ENCODE peak calls at places on chromosomes 7 and 10, in four cellular contexts. A is K562, I is GM12878, J is HL-60. B is an unnamed sample.

GRCh38 chr7:123533553-123533917 is 860 bp downstream of the IQUB start:
- DNase-seq in A (no peak), I (no peak), J (no peak), B (no peak)

GRCh38 chr10:36172054-36172531 is 530.0 kb upstream of the FZD8 start:
- DNase-seq in A (no peak), I (no peak), J (no peak), B (no peak)

GRCh38 chr7:116776610-116777289 is 85.6 kb upstream of the CAPZA2 start:
- DNase-seq in A (no peak), I (peak; percentile 13), J (no peak), B (no peak)

GRCh38 chr10:78798976-78799730 is 269.6 kb upstream of the ZMIZ1 start:
- DNase-seq in A (no peak), I (no peak), J (no peak), B (no peak)

GRCh38 chr7:157469181-157470016 is 132.6 kb downstream of the DNAJB6 start:
- DNase-seq in A (no peak), I (no peak), J (no peak), B (no peak)

GRCh38 chr10:17562572-17562971 is 54.6 kb downstream of the HACD1 start:
- DNase-seq in A (no peak), I (no peak), J (no peak), B (no peak)

GRCh38 chr10:3348561-3348960 is 176.0 kb upstream of the PITRM1 start:
- DNase-seq in A (no peak), I (no peak), J (no peak), B (no peak)

GRCh38 chr10:75405201-75406143 is 3.9 kb upstream of the ZNF503 start:
- DNase-seq in A (no peak), I (no peak), J (no peak), B (no peak)

GRCh38 chr10:15352818-15353217 is 18.3 kb downstream of the FAM171A1 start:
- DNase-seq in A (no peak), I (no peak), J (no peak), B (no peak)

GRCh38 chr7:105707967-105708580 is 126.8 kb upstream of the EFCAB10 start:
- DNase-seq in A (no peak), I (no peak), J (no peak), B (no peak)

GRCh38 chr10:63466168-63466935 is 575 bp upstream of the JMJD1C start:
- DNase-seq in A (peak; percentile 16), I (no peak), J (no peak), B (peak; percentile 19)

GRCh38 chr7:32059289-32060045 is 10.7 kb downstream of the PDE1C start:
- DNase-seq in A (no peak), I (no peak), J (no peak), B (no peak)

GRCh38 chr10:80137926-80138325 is 5.4 kb downstream of the PLAC9 start:
- DNase-seq in A (no peak), I (no peak), J (no peak), B (no peak)
- TF ChIP-seq SPI1 in A (no peak), I (no peak), J (no peak), B (no peak)

GRCh38 chr7:112362053-112362650 is 88.1 kb upstream of the IFRD1 start:
- DNase-seq in A (no peak), I (no peak), J (no peak), B (no peak)

GRCh38 chr7:112366886-112367285 is 83.4 kb upstream of the IFRD1 start:
- DNase-seq in A (no peak), I (no peak), J (no peak), B (no peak)

GRCh38 chr7:112362796-112363195 is 87.5 kb upstream of the IFRD1 start:
- DNase-seq in A (no peak), I (no peak), J (no peak), B (no peak)

GRCh38 chr7:112361154-112361553 is 89.1 kb upstream of the IFRD1 start:
- DNase-seq in A (no peak), I (no peak), J (no peak), B (no peak)

DNA sequence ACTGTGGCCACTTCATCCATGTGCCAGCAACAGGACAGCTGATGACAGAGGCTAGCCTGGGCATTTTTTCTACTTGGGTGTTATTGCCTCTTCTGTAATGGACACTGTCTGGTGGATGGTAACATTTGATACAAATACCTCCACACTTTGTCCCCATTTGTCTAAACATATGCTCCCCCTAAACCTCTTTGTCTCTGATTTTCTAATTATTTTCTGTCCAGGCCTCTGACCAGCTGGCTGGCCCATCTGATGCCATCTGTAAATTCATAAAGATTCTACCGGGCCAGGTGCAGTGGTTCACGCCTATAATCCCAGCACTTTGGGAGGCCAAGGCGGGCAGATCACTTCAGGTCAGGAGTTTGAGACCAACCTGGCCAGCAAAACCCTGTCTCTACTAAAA is 84.7 kb upstream of the IFRD1 start:
- DNase-seq in A (no peak), I (no peak), J (no peak), B (no peak)
- TF ChIP-seq SPI1 in A (no peak), I (no peak), J (no peak), B (no peak)

DNA sequence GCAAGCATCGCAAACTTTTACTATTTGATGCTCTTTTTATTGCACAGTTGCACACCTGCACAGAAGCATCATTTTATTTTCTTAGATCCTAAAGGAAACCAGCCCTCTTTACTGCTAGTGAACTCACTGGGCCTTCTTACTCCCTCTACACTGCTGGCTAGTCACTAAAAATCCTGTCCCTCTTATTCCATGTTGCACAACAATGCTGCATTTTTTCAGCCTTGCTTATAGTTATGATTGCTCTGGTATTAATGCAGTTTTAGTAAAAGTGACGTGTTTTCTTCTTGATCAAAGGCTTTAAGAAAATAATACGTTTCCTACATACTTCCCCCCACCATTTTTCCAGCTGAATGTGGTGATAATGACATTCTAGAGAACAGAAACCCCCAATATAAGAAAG is 132.9 kb upstream of the FAM3C start:
- DNase-seq in A (no peak), I (no peak), J (no peak), B (no peak)
- TF ChIP-seq SPI1 in A (no peak), I (no peak), J (no peak), B (no peak)

DNA sequence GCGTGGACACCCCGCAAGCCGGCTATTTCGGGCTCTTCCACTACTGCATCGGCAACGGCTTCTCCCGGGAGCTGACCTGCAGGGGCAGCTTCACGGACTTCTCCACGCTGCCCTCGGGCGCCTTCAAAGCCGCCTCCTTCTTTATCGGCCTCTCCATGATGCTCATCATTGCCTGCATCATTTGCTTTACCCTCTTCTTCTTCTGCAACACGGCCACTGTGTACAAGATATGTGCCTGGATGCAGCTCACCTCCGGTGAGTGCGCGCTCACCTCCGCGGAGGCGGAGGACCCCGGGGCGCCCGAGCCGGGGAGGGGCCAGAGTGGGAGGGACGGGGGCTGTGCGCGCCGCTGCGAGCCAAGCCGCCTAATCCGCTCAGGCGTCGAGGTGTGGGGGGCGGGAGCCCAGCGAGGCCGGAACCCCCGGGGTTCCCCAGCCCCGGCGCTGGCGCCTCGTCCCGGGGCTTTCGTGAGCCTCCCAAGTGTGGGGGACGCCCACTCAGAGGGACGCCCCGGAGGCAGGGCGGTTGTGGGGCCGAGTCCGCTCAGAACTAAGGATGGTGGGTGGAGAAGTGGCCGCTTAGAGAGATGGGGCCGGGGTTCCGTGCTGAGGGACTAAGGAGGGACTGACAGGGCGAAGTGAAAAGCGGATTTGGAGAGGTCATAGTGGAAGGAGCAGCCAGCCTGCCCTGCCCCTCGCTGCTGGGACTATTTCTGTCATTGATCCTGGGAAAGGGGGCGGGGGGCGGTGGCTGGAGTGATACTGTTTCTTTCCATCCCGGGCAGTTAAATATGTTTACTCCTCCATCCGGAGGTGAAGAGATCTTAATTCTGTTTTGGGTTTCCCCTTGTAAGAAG is 795 bp downstream of the LHFPL3 start:
- DNase-seq in A (no peak), I (no peak), J (no peak), B (no peak)
- TF ChIP-seq SPI1 in A (no peak), I (no peak), J (no peak), B (no peak)

GRCh38 chr7:99489235-99489634 is 10.8 kb downstream of the ZNF394 start:
- DNase-seq in A (peak; percentile 44), I (no peak), J (no peak), B (no peak)
- TF ChIP-seq SPI1 in A (no peak), I (no peak), J (no peak), B (no peak)

GRCh38 chr7:129494041-129494440 is 8.3 kb upstream of the SMKR1 start:
- DNase-seq in A (no peak), I (peak; percentile 31), J (no peak), B (no peak)
- TF ChIP-seq SPI1 in A (no peak), I (no peak), J (no peak), B (no peak)